ENCODE peak calls at places on chromosomes 3 and 15, in eight cellular contexts. One of them, this sample, is unnamed.

GRCh38 chr15:85282504-85283115 is 97.8 kb upstream of the AKAP13 start:
- DNase-seq in sigmoid colon: no peak
- DNase-seq in GM23248: peak
- DNase-seq in skeletal muscle cell: peak
- DNase-seq in vagina: no peak
- DNase-seq in aorta: no peak
- DNase-seq in PC-3: peak
- DNase-seq in esophagus muscularis mucosa: no peak
- DNase-seq in this sample: peak

GRCh38 chr3:60001369-60001768 is 951.5 kb upstream of the CFAP20DC start:
- DNase-seq in sigmoid colon: no peak
- DNase-seq in GM23248: no peak
- DNase-seq in skeletal muscle cell: no peak
- DNase-seq in vagina: no peak
- DNase-seq in aorta: no peak
- DNase-seq in PC-3: no peak
- DNase-seq in esophagus muscularis mucosa: no peak
- DNase-seq in this sample: no peak

GRCh38 chr3:177345049-177345972 is 148.0 kb upstream of the TBL1XR1 start:
- DNase-seq in sigmoid colon: peak
- DNase-seq in GM23248: peak
- DNase-seq in skeletal muscle cell: peak
- DNase-seq in vagina: peak
- DNase-seq in aorta: peak
- DNase-seq in PC-3: peak
- DNase-seq in esophagus muscularis mucosa: peak
- DNase-seq in this sample: peak

GRCh38 chr3:32872487-32873382 is 54.9 kb downstream of the TRIM71 start:
- DNase-seq in sigmoid colon: peak
- DNase-seq in GM23248: peak
- DNase-seq in skeletal muscle cell: peak
- DNase-seq in vagina: no peak
- DNase-seq in aorta: peak
- DNase-seq in PC-3: peak
- DNase-seq in esophagus muscularis mucosa: no peak
- DNase-seq in this sample: no peak

GRCh38 chr3:23701711-23702110 is 104.0 kb upstream of the UBE2E1 start:
- DNase-seq in sigmoid colon: no peak
- DNase-seq in GM23248: no peak
- DNase-seq in skeletal muscle cell: no peak
- DNase-seq in vagina: no peak
- DNase-seq in aorta: no peak
- DNase-seq in PC-3: no peak
- DNase-seq in esophagus muscularis mucosa: no peak
- DNase-seq in this sample: no peak

GRCh38 chr3:36124118-36124796 is 256.0 kb upstream of the STAC start:
- DNase-seq in sigmoid colon: no peak
- DNase-seq in GM23248: peak
- DNase-seq in skeletal muscle cell: peak
- DNase-seq in vagina: no peak
- DNase-seq in aorta: no peak
- DNase-seq in PC-3: peak
- DNase-seq in esophagus muscularis mucosa: no peak
- DNase-seq in this sample: peak

GRCh38 chr3:116005404-116005803 is 382.1 kb downstream of the GAP43 start:
- DNase-seq in sigmoid colon: peak
- DNase-seq in GM23248: peak
- DNase-seq in skeletal muscle cell: peak
- DNase-seq in vagina: no peak
- DNase-seq in aorta: peak
- DNase-seq in PC-3: peak
- DNase-seq in esophagus muscularis mucosa: no peak
- DNase-seq in this sample: peak

GRCh38 chr15:43293402-43293801 is 26.7 kb upstream of the TGM5 start:
- DNase-seq in sigmoid colon: no peak
- DNase-seq in GM23248: peak
- DNase-seq in skeletal muscle cell: no peak
- DNase-seq in vagina: no peak
- DNase-seq in aorta: no peak
- DNase-seq in PC-3: no peak
- DNase-seq in esophagus muscularis mucosa: no peak
- DNase-seq in this sample: no peak

GRCh38 chr3:160758929-160759577 is 3.0 kb downstream of the PPM1L start:
- DNase-seq in sigmoid colon: no peak
- DNase-seq in GM23248: no peak
- DNase-seq in skeletal muscle cell: no peak
- DNase-seq in vagina: no peak
- DNase-seq in aorta: no peak
- DNase-seq in PC-3: no peak
- DNase-seq in esophagus muscularis mucosa: no peak
- DNase-seq in this sample: no peak

GRCh38 chr3:160755776-160756304 is at the start of gene PPM1L:
- DNase-seq in sigmoid colon: peak
- DNase-seq in GM23248: peak
- DNase-seq in skeletal muscle cell: no peak
- DNase-seq in vagina: no peak
- DNase-seq in aorta: peak
- DNase-seq in PC-3: peak
- DNase-seq in esophagus muscularis mucosa: no peak
- DNase-seq in this sample: peak

GRCh38 chr3:160754855-160755747 is 930 bp upstream of the PPM1L start:
- DNase-seq in sigmoid colon: peak
- DNase-seq in GM23248: peak
- DNase-seq in skeletal muscle cell: peak
- DNase-seq in vagina: no peak
- DNase-seq in aorta: peak
- DNase-seq in PC-3: peak
- DNase-seq in esophagus muscularis mucosa: peak
- DNase-seq in this sample: peak

GRCh38 chr3:160756907-160757623 is 1.0 kb downstream of the PPM1L start:
- DNase-seq in sigmoid colon: peak
- DNase-seq in GM23248: no peak
- DNase-seq in skeletal muscle cell: no peak
- DNase-seq in vagina: no peak
- DNase-seq in aorta: peak
- DNase-seq in PC-3: no peak
- DNase-seq in esophagus muscularis mucosa: no peak
- DNase-seq in this sample: no peak

GRCh38 chr3:160757624-160758106 is 1.6 kb downstream of the PPM1L start:
- DNase-seq in sigmoid colon: no peak
- DNase-seq in GM23248: no peak
- DNase-seq in skeletal muscle cell: no peak
- DNase-seq in vagina: no peak
- DNase-seq in aorta: no peak
- DNase-seq in PC-3: no peak
- DNase-seq in esophagus muscularis mucosa: no peak
- DNase-seq in this sample: no peak
- H3K4me3 ChIP-seq in sigmoid colon: peak
- H3K4me3 ChIP-seq in GM23248: no peak
- H3K4me3 ChIP-seq in skeletal muscle cell: no peak
- H3K4me3 ChIP-seq in vagina: peak
- H3K4me3 ChIP-seq in aorta: no peak
- H3K4me3 ChIP-seq in PC-3: no peak
- H3K4me3 ChIP-seq in esophagus muscularis mucosa: peak
- H3K4me3 ChIP-seq in this sample: no peak

GRCh38 chr15:68415501-68416157 is 16.3 kb downstream of the ITGA11 start:
- DNase-seq in sigmoid colon: peak
- DNase-seq in GM23248: peak
- DNase-seq in skeletal muscle cell: no peak
- DNase-seq in vagina: peak
- DNase-seq in aorta: no peak
- DNase-seq in PC-3: no peak
- DNase-seq in esophagus muscularis mucosa: peak
- DNase-seq in this sample: no peak
- H3K4me3 ChIP-seq in sigmoid colon: no peak
- H3K4me3 ChIP-seq in GM23248: no peak
- H3K4me3 ChIP-seq in skeletal muscle cell: no peak
- H3K4me3 ChIP-seq in vagina: no peak
- H3K4me3 ChIP-seq in aorta: no peak
- H3K4me3 ChIP-seq in PC-3: no peak
- H3K4me3 ChIP-seq in esophagus muscularis mucosa: no peak
- H3K4me3 ChIP-seq in this sample: no peak

DNA sequence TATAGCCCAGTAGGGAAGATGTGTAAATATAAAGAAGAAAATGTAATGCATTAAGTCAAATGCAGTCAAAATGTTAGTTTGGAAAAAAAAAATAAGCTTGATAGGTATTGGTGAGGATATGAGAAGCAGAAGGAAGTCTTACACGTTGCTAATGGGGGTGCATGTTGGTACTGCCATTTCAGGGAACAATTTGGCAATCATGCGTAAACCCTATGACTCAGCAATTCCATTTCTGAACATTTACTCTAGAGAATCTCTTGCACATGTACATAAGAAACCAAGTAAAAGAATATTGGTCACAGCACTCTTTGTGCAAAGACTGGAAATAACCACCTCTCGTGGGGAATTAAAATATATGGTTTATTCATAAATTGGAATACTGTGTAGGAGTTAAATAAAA is 35.5 kb upstream of the TIMP4 start:
- DNase-seq in sigmoid colon: no peak
- DNase-seq in GM23248: peak
- DNase-seq in skeletal muscle cell: peak
- DNase-seq in vagina: no peak
- DNase-seq in aorta: no peak
- DNase-seq in PC-3: peak
- DNase-seq in esophagus muscularis mucosa: no peak
- DNase-seq in this sample: peak
- H3K4me3 ChIP-seq in sigmoid colon: no peak
- H3K4me3 ChIP-seq in GM23248: peak
- H3K4me3 ChIP-seq in skeletal muscle cell: no peak
- H3K4me3 ChIP-seq in vagina: no peak
- H3K4me3 ChIP-seq in aorta: no peak
- H3K4me3 ChIP-seq in PC-3: peak
- H3K4me3 ChIP-seq in esophagus muscularis mucosa: no peak
- H3K4me3 ChIP-seq in this sample: no peak

GRCh38 chr3:47362704-47363103 is 18.1 kb upstream of the PTPN23 start:
- DNase-seq in sigmoid colon: no peak
- DNase-seq in GM23248: no peak
- DNase-seq in skeletal muscle cell: no peak
- DNase-seq in vagina: no peak
- DNase-seq in aorta: no peak
- DNase-seq in PC-3: no peak
- DNase-seq in esophagus muscularis mucosa: no peak
- DNase-seq in this sample: no peak
- H3K4me3 ChIP-seq in sigmoid colon: no peak
- H3K4me3 ChIP-seq in GM23248: no peak
- H3K4me3 ChIP-seq in skeletal muscle cell: no peak
- H3K4me3 ChIP-seq in vagina: no peak
- H3K4me3 ChIP-seq in aorta: no peak
- H3K4me3 ChIP-seq in PC-3: no peak
- H3K4me3 ChIP-seq in esophagus muscularis mucosa: no peak
- H3K4me3 ChIP-seq in this sample: no peak

DNA sequence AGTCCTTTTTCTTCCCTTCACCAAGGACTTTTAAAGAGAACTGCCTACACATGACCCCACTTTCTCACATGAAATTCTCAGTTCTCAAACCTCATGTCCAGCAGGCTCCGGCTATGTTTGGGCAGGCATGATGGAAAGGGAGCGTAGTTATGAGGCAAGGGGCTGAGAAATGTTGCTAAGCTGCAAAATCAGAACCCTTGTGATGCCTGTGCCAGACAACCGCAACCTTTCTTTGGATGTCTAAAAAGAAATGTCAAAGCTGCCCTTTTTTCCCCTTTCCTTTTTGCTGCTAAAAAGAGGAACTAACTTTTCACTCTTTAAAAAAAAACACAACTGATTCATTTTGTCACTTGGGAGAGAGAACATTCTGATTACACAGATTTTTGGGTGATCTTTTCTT is 19.2 kb downstream of the GNB4 start:
- DNase-seq in sigmoid colon: no peak
- DNase-seq in GM23248: no peak
- DNase-seq in skeletal muscle cell: no peak
- DNase-seq in vagina: no peak
- DNase-seq in aorta: peak
- DNase-seq in PC-3: no peak
- DNase-seq in esophagus muscularis mucosa: no peak
- DNase-seq in this sample: no peak
- H3K4me3 ChIP-seq in sigmoid colon: no peak
- H3K4me3 ChIP-seq in GM23248: no peak
- H3K4me3 ChIP-seq in skeletal muscle cell: no peak
- H3K4me3 ChIP-seq in vagina: no peak
- H3K4me3 ChIP-seq in aorta: no peak
- H3K4me3 ChIP-seq in PC-3: no peak
- H3K4me3 ChIP-seq in esophagus muscularis mucosa: no peak
- H3K4me3 ChIP-seq in this sample: no peak

GRCh38 chr3:71066356-71066755 is 517.2 kb downstream of the FOXP1 start:
- DNase-seq in sigmoid colon: no peak
- DNase-seq in GM23248: no peak
- DNase-seq in skeletal muscle cell: no peak
- DNase-seq in vagina: no peak
- DNase-seq in aorta: no peak
- DNase-seq in PC-3: peak
- DNase-seq in esophagus muscularis mucosa: no peak
- DNase-seq in this sample: no peak

GRCh38 chr3:71064976-71065763 is 518.4 kb downstream of the FOXP1 start:
- DNase-seq in sigmoid colon: peak
- DNase-seq in GM23248: peak
- DNase-seq in skeletal muscle cell: no peak
- DNase-seq in vagina: no peak
- DNase-seq in aorta: peak
- DNase-seq in PC-3: peak
- DNase-seq in esophagus muscularis mucosa: no peak
- DNase-seq in this sample: peak

GRCh38 chr3:71066849-71067261 is 516.7 kb downstream of the FOXP1 start:
- DNase-seq in sigmoid colon: no peak
- DNase-seq in GM23248: peak
- DNase-seq in skeletal muscle cell: no peak
- DNase-seq in vagina: no peak
- DNase-seq in aorta: no peak
- DNase-seq in PC-3: peak
- DNase-seq in esophagus muscularis mucosa: peak
- DNase-seq in this sample: peak

GRCh38 chr3:71064288-71064975 is 519.1 kb downstream of the FOXP1 start:
- DNase-seq in sigmoid colon: peak
- DNase-seq in GM23248: peak
- DNase-seq in skeletal muscle cell: no peak
- DNase-seq in vagina: no peak
- DNase-seq in aorta: peak
- DNase-seq in PC-3: peak
- DNase-seq in esophagus muscularis mucosa: no peak
- DNase-seq in this sample: peak

GRCh38 chr3:71065764-71066013 is 517.8 kb downstream of the FOXP1 start:
- DNase-seq in sigmoid colon: no peak
- DNase-seq in GM23248: no peak
- DNase-seq in skeletal muscle cell: no peak
- DNase-seq in vagina: no peak
- DNase-seq in aorta: no peak
- DNase-seq in PC-3: no peak
- DNase-seq in esophagus muscularis mucosa: no peak
- DNase-seq in this sample: no peak
- H3K4me3 ChIP-seq in sigmoid colon: peak
- H3K4me3 ChIP-seq in GM23248: peak
- H3K4me3 ChIP-seq in skeletal muscle cell: peak
- H3K4me3 ChIP-seq in vagina: peak
- H3K4me3 ChIP-seq in aorta: peak
- H3K4me3 ChIP-seq in PC-3: peak
- H3K4me3 ChIP-seq in esophagus muscularis mucosa: peak
- H3K4me3 ChIP-seq in this sample: peak

GRCh38 chr3:170179444-170179843 is 2.1 kb downstream of the PHC3 start:
- DNase-seq in sigmoid colon: no peak
- DNase-seq in GM23248: no peak
- DNase-seq in skeletal muscle cell: no peak
- DNase-seq in vagina: no peak
- DNase-seq in aorta: no peak
- DNase-seq in PC-3: no peak
- DNase-seq in esophagus muscularis mucosa: no peak
- DNase-seq in this sample: no peak
- H3K4me3 ChIP-seq in sigmoid colon: peak
- H3K4me3 ChIP-seq in GM23248: peak
- H3K4me3 ChIP-seq in skeletal muscle cell: peak
- H3K4me3 ChIP-seq in vagina: peak
- H3K4me3 ChIP-seq in aorta: no peak
- H3K4me3 ChIP-seq in PC-3: peak
- H3K4me3 ChIP-seq in esophagus muscularis mucosa: peak
- H3K4me3 ChIP-seq in this sample: no peak